ENCODE peak calls at places on chromosome 1, in nine cellular contexts. K is activated T-cell treated with anti-CD3 and anti-CD28 coated beads, Interleukin-2, amount 50 U/mL, for 24 hours; Y is colonic mucosa; L is EL; X is amniotic stem cell; W is HFF-Myc; A is T-helper 1 cell; U is hippocampal formation; E is dermis microvascular lymphatic vessel endothelial cell. P is an unnamed sample.

GRCh38 chr1:77756052-77756754 is 3.4 kb downstream of the USP33 start:
- DNase-seq in K (no peak), E (no peak), Y (no peak), L (no peak), A (no peak), U (no peak), W (no peak), X (no peak), P (no peak)

GRCh38 chr1:103960710-103961109 is 211.0 kb downstream of the AMY1C start:
- DNase-seq in U (no peak), A (no peak), L (no peak), K (no peak), E (no peak), Y (no peak), X (no peak), W (no peak), P (no peak)

GRCh38 chr1:70503358-70503757 is 92.3 kb downstream of the CTH start:
- DNase-seq in E (no peak), L (peak; percentile 56), W (peak; percentile 16), U (no peak), Y (no peak), X (no peak), A (no peak), K (no peak), P (no peak)

GRCh38 chr1:87331319-87332269 is 2.9 kb downstream of the LMO4 start:
- DNase-seq in K (peak; percentile 65), E (peak; percentile 73), L (peak; percentile 66), X (no peak), U (peak; percentile 39), Y (peak; percentile 89), A (peak; percentile 72), W (no peak), P (peak; percentile 87)

GRCh38 chr1:125087247-125087646 is 3902.5 kb downstream of the SRGAP2C start:
- DNase-seq in W (no peak), Y (no peak), A (no peak), U (no peak), X (no peak), E (no peak), K (no peak), L (no peak), P (no peak)

GRCh38 chr1:113931456-113931855 is 2.3 kb downstream of the HIPK1 start:
- DNase-seq in U (no peak), X (no peak), E (peak; percentile 62), L (peak; percentile 46), A (no peak), W (no peak), Y (no peak), K (no peak), P (peak; percentile 39)

GRCh38 chr1:228647523-228648444 is 87.5 kb upstream of the RHOU start:
- DNase-seq in U (no peak), A (peak; percentile 3), K (peak; percentile 50), E (peak; percentile 49), W (peak; percentile 48), L (peak; percentile 75), Y (peak; percentile 76), X (no peak), P (peak; percentile 70)

GRCh38 chr1:178091986-178092745 is 1.7 kb upstream of the RASAL2 start:
- DNase-seq in A (no peak), U (no peak), Y (no peak), L (peak; percentile 80), W (no peak), K (no peak), E (no peak), X (peak; percentile 60), P (no peak)

GRCh38 chr1:216824511-216824910 is 101.3 kb upstream of the ESRRG start:
- DNase-seq in X (no peak), U (no peak), L (peak; percentile 7), E (no peak), A (no peak), Y (no peak), W (no peak), K (no peak), P (no peak)